ENCODE peak calls at places on chromosomes 7 and 10, in seven cellular contexts. C is NB4, W is heart left ventricle, Y is lower leg skin, O is spleen, H is A549, N is testis. T is an unnamed sample.

GRCh38 chr10:25357269-25357668 is 182.5 kb downstream of the GPR158 start:
- DNase-seq in C (no peak), W (no peak), Y (no peak), O (no peak), H (no peak), N (no peak), T (no peak)

GRCh38 chr7:108335264-108335918 is 120.8 kb downstream of the NRCAM start:
- DNase-seq in C (no peak), W (no peak), Y (no peak), O (no peak), H (no peak), N (peak), T (no peak)

GRCh38 chr7:111083423-111083822 is 7.5 kb upstream of the LRRN3 start:
- DNase-seq in C (peak), W (no peak), Y (no peak), O (no peak), H (no peak), N (no peak), T (no peak)

GRCh38 chr7:17299477-17299991 is 1.1 kb downstream of the AHR start:
- DNase-seq in C (peak), W (no peak), Y (no peak), O (no peak), H (no peak), N (peak), T (peak)

GRCh38 chr7:155732275-155732674 is 80.0 kb downstream of the SHH start:
- DNase-seq in C (no peak), W (no peak), Y (no peak), O (no peak), H (no peak), N (no peak), T (no peak)

GRCh38 chr7:148964510-148965267 is 63.6 kb downstream of the PDIA4 start:
- DNase-seq in C (peak), W (no peak), Y (peak), O (no peak), H (no peak), N (no peak), T (peak)

GRCh38 chr7:94338921-94339371 is 55.7 kb upstream of the COL1A2 start:
- DNase-seq in C (no peak), W (no peak), Y (no peak), O (no peak), H (no peak), N (no peak), T (no peak)

GRCh38 chr7:12475362-12476063 is 71.8 kb upstream of the VWDE start:
- DNase-seq in C (no peak), W (no peak), Y (no peak), O (no peak), H (no peak), N (no peak), T (peak)

GRCh38 chr10:43233601-43234430 is 33.0 kb downstream of the RASGEF1A start:
- DNase-seq in C (no peak), W (peak), Y (peak), O (peak), H (no peak), N (no peak), T (no peak)

GRCh38 chr10:132307823-132308587 is at the start of gene STK32C:
- DNase-seq in C (peak), W (peak), Y (peak), O (peak), H (peak), N (peak), T (peak)

GRCh38 chr10:5135581-5135980 is 41.4 kb downstream of the AKR1C3 start:
- DNase-seq in C (no peak), W (no peak), Y (no peak), O (no peak), H (no peak), N (no peak), T (no peak)

GRCh38 chr10:133128126-133129081 is 31.6 kb upstream of the KNDC1 start:
- DNase-seq in C (no peak), W (peak), Y (no peak), O (peak), H (no peak), N (no peak), T (no peak)

GRCh38 chr7:55086413-55087201 is 67.8 kb downstream of the EGFR start:
- DNase-seq in C (peak), W (no peak), Y (peak), O (no peak), H (no peak), N (no peak), T (no peak)

GRCh38 chr7:27130540-27131389 is at the start of gene HOXA4:
- DNase-seq in C (peak), W (peak), Y (peak), O (peak), H (no peak), N (peak), T (peak)

GRCh38 chr10:113897693-113898618 is 43.5 kb downstream of the NHLRC2 start:
- DNase-seq in C (peak), W (peak), Y (no peak), O (no peak), H (no peak), N (no peak), T (peak)

GRCh38 chr7:35670856-35671569 is 23.9 kb downstream of the HERPUD2 start:
- DNase-seq in C (no peak), W (no peak), Y (no peak), O (no peak), H (no peak), N (no peak), T (no peak)

GRCh38 chr10:23438547-23439451 is at the start of gene OTUD1:
- DNase-seq in C (peak), W (peak), Y (peak), O (peak), H (peak), N (peak), T (peak)

GRCh38 chr7:38448076-38448475 is 174.6 kb upstream of the TARP start:
- DNase-seq in C (no peak), W (no peak), Y (no peak), O (no peak), H (no peak), N (no peak), T (no peak)

GRCh38 chr10:47022311-47023131 is 111.3 kb downstream of the PTPN20 start:
- DNase-seq in C (no peak), W (no peak), Y (peak), O (peak), H (no peak), N (no peak), T (no peak)

GRCh38 chr7:5711419-5711818 is 70.0 kb downstream of the RNF216 start:
- DNase-seq in C (no peak), W (no peak), Y (no peak), O (no peak), H (no peak), N (no peak), T (no peak)

GRCh38 chr7:10930551-10930950 is 43.1 kb upstream of the PHF14 start:
- DNase-seq in C (no peak), W (no peak), Y (no peak), O (no peak), H (no peak), N (no peak), T (no peak)

GRCh38 chr10:24826022-24826421 is 102.3 kb upstream of the ARHGAP21 start:
- DNase-seq in C (peak), W (no peak), Y (no peak), O (no peak), H (no peak), N (no peak), T (peak)

GRCh38 chr10:30436200-30436599 is 2.2 kb downstream of the MAP3K8 start:
- DNase-seq in C (peak), W (no peak), Y (no peak), O (no peak), H (no peak), N (no peak), T (peak)

GRCh38 chr10:79400567-79401004 is 44.8 kb downstream of the ZCCHC24 start:
- DNase-seq in C (peak), W (no peak), Y (no peak), O (peak), H (peak), N (peak), T (peak)

GRCh38 chr10:55283041-55283440 is 482.0 kb upstream of the PCDH15 start:
- DNase-seq in C (no peak), W (no peak), Y (no peak), O (no peak), H (no peak), N (no peak), T (no peak)

GRCh38 chr7:138663741-138664710 is 37.1 kb downstream of the SVOPL start:
- DNase-seq in C (no peak), W (no peak), Y (no peak), O (no peak), H (no peak), N (no peak), T (no peak)

GRCh38 chr7:74291535-74291934 is 2.3 kb downstream of the CLIP2 start:
- DNase-seq in C (no peak), W (no peak), Y (no peak), O (no peak), H (no peak), N (no peak), T (no peak)

GRCh38 chr10:63588436-63589180 is 67.4 kb downstream of the REEP3 start:
- DNase-seq in C (no peak), W (no peak), Y (no peak), O (no peak), H (no peak), N (no peak), T (no peak)

GRCh38 chr7:138125598-138126111 is 49.4 kb downstream of the AKR1D1 start:
- DNase-seq in C (peak), W (no peak), Y (no peak), O (no peak), H (peak), N (no peak), T (no peak)

GRCh38 chr10:89706011-89706410 is 4.6 kb downstream of the KIF20B start:
- DNase-seq in C (no peak), W (no peak), Y (no peak), O (no peak), H (no peak), N (no peak), T (no peak)

GRCh38 chr10:50480054-50481007 is 143.4 kb downstream of the SGMS1 start:
- DNase-seq in C (no peak), W (no peak), Y (no peak), O (no peak), H (no peak), N (no peak), T (no peak)

GRCh38 chr7:139619367-139619657 is 95.8 kb downstream of the CLEC2L start:
- DNase-seq in C (no peak), W (no peak), Y (no peak), O (no peak), H (no peak), N (no peak), T (no peak)

GRCh38 chr10:58515296-58515956 is 2.8 kb downstream of the BICC1 start:
- DNase-seq in C (no peak), W (no peak), Y (no peak), O (no peak), H (no peak), N (no peak), T (no peak)

GRCh38 chr10:31126593-31126992 is 94.9 kb upstream of the ZNF438 start:
- DNase-seq in C (no peak), W (no peak), Y (no peak), O (no peak), H (no peak), N (no peak), T (no peak)

GRCh38 chr7:90271753-90272152 is 26.8 kb downstream of the CFAP69 start:
- DNase-seq in C (no peak), W (no peak), Y (no peak), O (no peak), H (no peak), N (no peak), T (no peak)

GRCh38 chr10:86813101-86813500 is 56.7 kb downstream of the BMPR1A start:
- DNase-seq in C (no peak), W (no peak), Y (no peak), O (no peak), H (no peak), N (no peak), T (no peak)

GRCh38 chr10:123687758-123688157 is 21.6 kb downstream of the GPR26 start:
- DNase-seq in C (peak), W (no peak), Y (no peak), O (no peak), H (no peak), N (no peak), T (no peak)
- TF ChIP-seq POLR2A in C (no peak), W (no peak), Y (no peak), O (no peak), H (no peak), N (no peak), T (no peak)

GRCh38 chr10:110864662-110865140 is 7.0 kb upstream of the PDCD4 start:
- DNase-seq in C (peak), W (no peak), Y (no peak), O (no peak), H (no peak), N (no peak), T (peak)
- TF ChIP-seq POLR2A in C (no peak), W (no peak), Y (no peak), O (no peak), H (no peak), N (no peak), T (no peak)

DNA sequence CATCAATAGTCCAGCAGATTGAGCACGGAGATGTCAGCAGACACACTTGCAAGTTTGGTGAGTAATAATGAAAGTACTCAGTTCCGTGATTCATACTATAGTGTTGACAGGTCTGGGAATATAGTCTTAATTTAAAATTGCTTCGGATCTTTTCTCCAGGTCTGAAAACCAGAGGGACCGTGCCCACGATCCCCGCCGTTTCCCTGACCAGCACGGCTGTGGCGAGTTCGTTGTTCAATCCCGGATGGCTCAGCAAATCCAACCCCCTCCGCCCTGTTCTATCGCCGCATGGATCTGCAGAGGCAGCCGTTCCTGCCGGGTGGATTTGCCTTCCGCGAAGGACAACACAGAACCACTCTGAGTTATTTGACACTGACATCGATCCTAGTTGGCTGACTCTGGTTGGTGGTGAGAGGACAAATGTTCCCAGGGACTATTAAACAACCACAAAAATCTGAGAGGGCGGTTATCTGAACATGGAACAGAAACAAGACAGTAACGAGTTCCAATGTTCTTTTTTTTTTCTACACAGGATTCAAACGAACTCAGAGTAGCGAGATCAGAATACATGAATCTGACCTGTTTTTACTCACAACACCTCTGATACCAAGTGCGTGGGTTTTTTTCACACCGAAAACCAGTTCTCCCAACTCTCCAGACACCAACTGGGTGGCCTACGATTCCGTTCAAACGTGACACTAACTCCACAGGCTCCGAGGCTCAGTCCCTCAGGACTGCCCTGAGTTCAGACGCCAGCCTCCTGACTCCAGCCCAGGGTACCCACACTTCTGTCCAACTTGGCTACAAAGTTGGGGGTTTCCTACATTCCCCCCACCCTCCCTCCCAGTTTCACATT is 52.7 kb downstream of the RBM17 start:
- DNase-seq in C (peak), W (no peak), Y (no peak), O (no peak), H (peak), N (no peak), T (no peak)
- TF ChIP-seq POLR2A in C (no peak), W (no peak), Y (no peak), O (no peak), H (no peak), N (no peak), T (no peak)

DNA sequence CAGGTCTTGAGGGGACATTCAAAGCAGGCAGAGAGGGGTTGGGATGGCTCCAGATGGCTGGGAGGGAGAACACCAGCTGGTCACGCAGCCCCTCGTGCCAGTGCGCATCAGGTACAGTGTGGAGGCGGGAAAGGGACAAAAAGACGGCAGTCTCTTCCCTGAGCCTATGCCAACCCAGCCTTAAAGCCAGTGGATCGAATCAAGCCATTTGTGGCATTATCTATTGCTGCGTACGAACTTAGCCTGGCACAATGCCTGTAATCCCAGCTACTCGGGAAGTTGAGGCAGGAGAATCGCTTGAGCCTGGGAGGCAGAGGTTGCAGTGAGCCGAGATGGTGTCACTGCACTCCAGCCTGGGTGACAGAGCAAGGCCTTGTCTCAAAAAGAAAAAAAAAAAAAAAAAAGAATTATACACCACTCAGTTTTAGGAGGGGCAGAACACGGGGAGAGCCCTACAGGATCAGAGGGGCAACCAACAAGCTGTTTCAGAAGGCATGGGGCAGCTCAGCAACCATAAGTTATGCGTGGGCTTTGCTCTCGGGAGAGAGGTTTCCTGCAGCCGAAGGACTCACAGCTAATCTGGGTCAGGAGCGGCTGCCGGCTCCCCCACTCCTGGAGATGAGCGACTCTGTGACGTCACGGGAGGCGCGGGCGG is 357 bp upstream of the NDUFB2 start:
- DNase-seq in C (peak), W (peak), Y (peak), O (peak), H (peak), N (peak), T (peak)
- TF ChIP-seq POLR2A in C (no peak), W (no peak), Y (no peak), O (no peak), H (no peak), N (no peak), T (no peak)

DNA sequence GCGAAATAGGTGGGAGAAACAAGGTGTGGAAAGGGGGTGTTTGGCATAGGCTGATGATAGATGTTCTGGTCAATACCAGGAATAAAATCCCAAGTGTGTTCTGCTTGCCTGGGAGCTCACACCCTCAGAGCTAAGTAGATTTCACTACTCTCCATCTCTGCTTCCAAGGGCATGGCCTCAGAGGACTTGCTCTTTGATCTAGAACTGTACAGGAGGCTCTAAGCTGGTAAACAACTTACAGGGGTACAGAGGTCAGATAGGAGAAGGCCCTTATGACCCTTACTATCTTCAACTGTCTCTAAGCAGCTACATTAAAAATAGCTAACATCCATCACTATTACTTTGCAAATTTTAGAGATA is 221.5 kb upstream of the KLF14 start:
- DNase-seq in C (no peak), W (no peak), Y (no peak), O (no peak), H (no peak), N (no peak), T (no peak)
- TF ChIP-seq POLR2A in C (no peak), W (no peak), Y (no peak), O (no peak), H (no peak), N (no peak), T (no peak)

GRCh38 chr7:1027285-1028043 is 16.9 kb upstream of the GPR146 start:
- DNase-seq in C (peak), W (no peak), Y (no peak), O (peak), H (no peak), N (peak), T (peak)
- TF ChIP-seq POLR2A in C (no peak), W (no peak), Y (no peak), O (no peak), H (no peak), N (no peak), T (no peak)

DNA sequence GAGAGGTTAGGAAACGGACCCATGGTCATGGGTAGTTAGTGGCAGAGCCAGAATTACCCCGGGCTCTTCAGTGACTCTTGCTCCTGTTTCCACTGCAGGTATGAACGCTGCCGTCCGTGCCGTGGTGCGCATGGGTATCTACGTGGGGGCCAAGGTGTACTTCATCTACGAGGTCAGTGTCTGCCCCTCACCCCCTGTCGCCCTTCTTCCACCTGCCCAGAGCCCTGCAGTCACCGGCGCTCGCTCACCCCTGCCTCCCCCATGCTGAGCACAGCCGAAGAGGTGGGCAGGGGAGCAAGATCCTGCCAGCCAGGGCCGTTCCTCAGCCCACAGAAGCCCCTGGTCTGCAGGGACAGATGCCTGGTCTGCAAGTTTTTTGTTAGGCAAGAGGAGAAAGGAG is 14.9 kb downstream of the PFKP start:
- DNase-seq in C (no peak), W (no peak), Y (no peak), O (no peak), H (no peak), N (no peak), T (no peak)
- TF ChIP-seq POLR2A in C (no peak), W (no peak), Y (no peak), O (no peak), H (no peak), N (no peak), T (no peak)